ENCODE peak calls at places on chromosomes 2 and 18, in six cellular contexts. Z is small intestine; H is MV-4-11; C is cerebellar cortex; J is choroid plexus epithelial cell; A is activated effector memory CD4-positive, alpha-beta T cell treated with Interleukin-2 at 50 U/mL for 16 hours. E is an unnamed sample.

GRCh38 chr2:160033732-160034392 is 28.6 kb downstream of the PLA2R1 start:
- DNase-seq in Z (no peak), H (no peak), C (no peak), J (peak), A (no peak), E (no peak)

GRCh38 chr2:216404010-216404618 is 8.2 kb upstream of the SMARCAL1 start:
- DNase-seq in Z (peak), H (no peak), C (peak), J (peak), A (peak), E (no peak)

GRCh38 chr2:51213826-51214225 is 181.9 kb upstream of the NRXN1 start:
- DNase-seq in Z (no peak), H (no peak), C (no peak), J (peak), A (no peak), E (no peak)

GRCh38 chr2:112290638-112291037 is 15.2 kb downstream of the ZC3H6 start:
- DNase-seq in Z (peak), H (no peak), C (no peak), J (no peak), A (no peak), E (no peak)

GRCh38 chr2:71798266-71799012 is 345.1 kb downstream of the DYSF start:
- DNase-seq in Z (peak), H (peak), C (no peak), J (peak), A (no peak), E (no peak)

GRCh38 chr18:74945774-74946545 is 263.0 kb downstream of the PTGR3 start:
- DNase-seq in Z (no peak), H (no peak), C (no peak), J (peak), A (no peak), E (no peak)

GRCh38 chr2:237885171-237885930 is 25.9 kb downstream of the RAMP1 start:
- DNase-seq in Z (no peak), H (no peak), C (no peak), J (no peak), A (no peak), E (no peak)

GRCh38 chr2:33316314-33316713 is 160.1 kb upstream of the RASGRP3 start:
- DNase-seq in Z (no peak), H (no peak), C (no peak), J (no peak), A (no peak), E (no peak)

GRCh38 chr2:229419158-229419557 is 148.1 kb upstream of the PID1 start:
- DNase-seq in Z (no peak), H (no peak), C (no peak), J (peak), A (no peak), E (no peak)

GRCh38 chr2:172293952-172294351 is 133.4 kb upstream of the ITGA6 start:
- DNase-seq in Z (peak), H (peak), C (no peak), J (peak), A (no peak), E (no peak)

GRCh38 chr2:143732076-143732475 is 602.9 kb downstream of the ARHGAP15 start:
- DNase-seq in Z (no peak), H (no peak), C (peak), J (peak), A (no peak), E (peak)

GRCh38 chr2:133431289-133431688 is 137.0 kb downstream of the NCKAP5 start:
- DNase-seq in Z (peak), H (no peak), C (no peak), J (peak), A (no peak), E (no peak)

GRCh38 chr2:203880557-203881125 is 13.1 kb downstream of the CTLA4 start:
- DNase-seq in Z (no peak), H (peak), C (no peak), J (no peak), A (no peak), E (no peak)

GRCh38 chr2:235665656-235666239 is 171.9 kb downstream of the AGAP1 start:
- DNase-seq in Z (no peak), H (no peak), C (peak), J (no peak), A (no peak), E (no peak)

GRCh38 chr2:204871246-204871953 is 326.1 kb downstream of the PARD3B start:
- DNase-seq in Z (peak), H (peak), C (peak), J (peak), A (no peak), E (peak)

GRCh38 chr2:101087638-101088037 is 63.5 kb downstream of the TBC1D8 start:
- DNase-seq in Z (no peak), H (no peak), C (no peak), J (peak), A (no peak), E (no peak)

GRCh38 chr2:208783184-208783583 is 376.6 kb downstream of the PTH2R start:
- DNase-seq in Z (peak), H (no peak), C (no peak), J (no peak), A (no peak), E (no peak)

GRCh38 chr2:158539176-158539895 is 82.6 kb downstream of the PKP4 start:
- DNase-seq in Z (peak), H (no peak), C (no peak), J (peak), A (no peak), E (no peak)

GRCh38 chr2:5176764-5177163 is 515.4 kb upstream of the SOX11 start:
- DNase-seq in Z (no peak), H (no peak), C (no peak), J (peak), A (no peak), E (no peak)

GRCh38 chr2:130251520-130251864 is 53.3 kb upstream of the TUBA3E start:
- DNase-seq in Z (no peak), H (no peak), C (no peak), J (no peak), A (no peak), E (no peak)

GRCh38 chr2:160224060-160224459 is 24.0 kb upstream of the ITGB6 start:
- DNase-seq in Z (peak), H (peak), C (no peak), J (peak), A (no peak), E (peak)

GRCh38 chr18:25726278-25726677 is 364.1 kb downstream of the SS18 start:
- DNase-seq in Z (no peak), H (no peak), C (peak), J (peak), A (no peak), E (peak)

GRCh38 chr2:179545024-179545423 is 280.4 kb upstream of the SESTD1 start:
- DNase-seq in Z (no peak), H (no peak), C (no peak), J (no peak), A (no peak), E (no peak)

GRCh38 chr2:230811508-230811907 is 53.2 kb upstream of the ITM2C start:
- DNase-seq in Z (no peak), H (no peak), C (no peak), J (peak), A (no peak), E (no peak)

GRCh38 chr18:46156124-46156745 is 52.0 kb downstream of the HAUS1 start:
- DNase-seq in Z (no peak), H (no peak), C (no peak), J (no peak), A (peak), E (no peak)

GRCh38 chr2:12897181-12897580 is 180.4 kb downstream of the TRIB2 start:
- DNase-seq in Z (peak), H (peak), C (no peak), J (peak), A (no peak), E (no peak)

GRCh38 chr18:43396266-43396665 is 119.0 kb upstream of the SYT4 start:
- DNase-seq in Z (no peak), H (no peak), C (peak), J (peak), A (no peak), E (peak)

GRCh38 chr18:519019-519879 is 18.7 kb upstream of the COLEC12 start:
- DNase-seq in Z (no peak), H (peak), C (no peak), J (peak), A (no peak), E (no peak)

GRCh38 chr2:217801115-217801531 is 201.7 kb downstream of the TNS1 start:
- DNase-seq in Z (no peak), H (no peak), C (no peak), J (no peak), A (no peak), E (no peak)

GRCh38 chr18:44584900-44585299 is 95.8 kb upstream of the SETBP1 start:
- DNase-seq in Z (no peak), H (no peak), C (no peak), J (no peak), A (no peak), E (no peak)

GRCh38 chr18:51862311-51862710 is 477.7 kb upstream of the DCC start:
- DNase-seq in Z (no peak), H (no peak), C (no peak), J (no peak), A (no peak), E (no peak)

GRCh38 chr18:31596081-31596872 is 4.6 kb downstream of the TTR start:
- DNase-seq in Z (no peak), H (peak), C (no peak), J (peak), A (no peak), E (no peak)

GRCh38 chr18:60411715-60412114 is 39.1 kb upstream of the MC4R start:
- DNase-seq in Z (no peak), H (no peak), C (no peak), J (peak), A (no peak), E (no peak)

GRCh38 chr2:64975232-64975791 is 13.9 kb upstream of the SLC1A4 start:
- DNase-seq in Z (no peak), H (no peak), C (peak), J (peak), A (no peak), E (peak)

GRCh38 chr2:42492691-42493467 is 903 bp downstream of the KCNG3 start:
- DNase-seq in Z (peak), H (no peak), C (no peak), J (peak), A (peak), E (no peak)

GRCh38 chr2:203687161-203687560 is 19.3 kb upstream of the CD28 start:
- DNase-seq in Z (peak), H (no peak), C (no peak), J (peak), A (no peak), E (no peak)

GRCh38 chr18:49226935-49227334 is 233.5 kb downstream of the DYM start:
- DNase-seq in Z (no peak), H (no peak), C (no peak), J (no peak), A (no peak), E (no peak)

GRCh38 chr2:240558229-240558885 is 569 bp upstream of the ANKMY1 start:
- DNase-seq in Z (no peak), H (no peak), C (no peak), J (no peak), A (no peak), E (no peak)

GRCh38 chr2:173792166-173792565 is 173.0 kb downstream of the SP3 start:
- DNase-seq in Z (no peak), H (no peak), C (no peak), J (no peak), A (no peak), E (no peak)